ENCODE peak calls at places on chromosomes 11 and 22, in four cellular contexts. P is AG08395; H is C1 segment of cervical spinal cord; E is activated CD8-positive, alpha-beta memory T cell treated with anti-CD3 and anti-CD28 coated beads, Interleukin-2, amount 10 ng/mL, durations not matched to agents 7 days and 5 days. V is an unnamed sample.

GRCh38 chr11:114109206-114110090 is 49.9 kb downstream of the ZBTB16 start:
- DNase-seq in P (no peak), H (no peak), E (no peak), V (no peak)

GRCh38 chr11:19460718-19461405 is 220.1 kb upstream of the E2F8 start:
- DNase-seq in P (peak; percentile 41), H (no peak), E (no peak), V (no peak)

GRCh38 chr11:6931146-6931713 is 5.0 kb downstream of the ZNF215 start:
- DNase-seq in P (no peak), H (no peak), E (no peak), V (no peak)

GRCh38 chr11:46348986-46349401 is 1.7 kb downstream of the DGKZ start:
- DNase-seq in P (no peak), H (no peak), E (peak; percentile 85), V (peak; percentile 68)

GRCh38 chr11:65927904-65928397 is 8.7 kb downstream of the DRAP1 start:
- DNase-seq in P (no peak), H (no peak), E (peak; percentile 93), V (peak; percentile 75)

GRCh38 chr11:1200611-1201191 is 22.2 kb upstream of the MUC5B start:
- DNase-seq in P (no peak), H (no peak), E (no peak), V (no peak)

GRCh38 chr11:130644187-130644586 is 195.7 kb downstream of the ADAMTS15 start:
- DNase-seq in P (no peak), H (no peak), E (no peak), V (no peak)

GRCh38 chr22:39308614-39309363 is 10.6 kb downstream of the RPL3 start:
- DNase-seq in P (peak; percentile 90), H (no peak), E (no peak), V (no peak)

GRCh38 chr11:88104408-88104807 is 70.8 kb downstream of the RAB38 start:
- DNase-seq in P (no peak), H (no peak), E (no peak), V (no peak)

GRCh38 chr11:27443746-27444465 is 28.7 kb downstream of the LGR4 start:
- DNase-seq in P (no peak), H (peak; percentile 42), E (no peak), V (no peak)

GRCh38 chr22:24190566-24191208 is 9.4 kb downstream of the SUSD2 start:
- DNase-seq in P (no peak), H (no peak), E (no peak), V (no peak)

GRCh38 chr11:116427903-116428637 is 344.7 kb downstream of the BUD13 start:
- DNase-seq in P (no peak), H (no peak), E (no peak), V (no peak)

GRCh38 chr11:1289211-1289935 is 20.1 kb downstream of the TOLLIP start:
- DNase-seq in P (no peak), H (no peak), E (no peak), V (no peak)

GRCh38 chr11:134181707-134182106 is 42.1 kb downstream of the NCAPD3 start:
- DNase-seq in P (peak; percentile 55), H (no peak), E (no peak), V (no peak)

GRCh38 chr22:38720350-38720749 is 14.6 kb downstream of the GTPBP1 start:
- DNase-seq in P (no peak), H (no peak), E (no peak), V (no peak)

V was measured in stimulated activated naive CD8-positive, alpha-beta T cell treated with anti-CD3 and anti-CD28 coated beads, Interleukin-15, Interleukin-2, amounts not matched to agents 100 U/mL and 50 U/mL, for 24 hours.